ENCODE peak calls at places on chromosomes 1 and 21, in ten cellular contexts. W is SJSA1; R is uterus; K is ovary; P is OCI-LY7; I is mesenchymal stem cell; V is colonic mucosa; X is tibial nerve; B is CD8-positive, alpha-beta memory T cell; H is tibial artery. D is an unnamed sample. For H3K36me3, the result is how much of the 10 kb centered on the place peaks cover.

GRCh38 chr1:2025491-2025981 is 6.4 kb downstream of the GABRD start:
- DNase-seq in B (no peak), W (no peak), P (no peak), H (no peak), V (no peak), R (peak), I (no peak), K (peak), X (no peak), D (no peak)

GRCh38 chr1:211332839-211333238 is 6.2 kb downstream of the TRAF5 start:
- DNase-seq in I (peak), H (no peak), X (no peak), W (no peak), V (no peak), P (peak), K (no peak), R (no peak), B (no peak), D (no peak)

GRCh38 chr1:31822766-31823165 is 6.9 kb upstream of the SPOCD1 start:
- DNase-seq in B (no peak), R (no peak), H (no peak), I (no peak), P (no peak), K (no peak), X (no peak), V (no peak), W (no peak), D (no peak)

GRCh38 chr1:202343652-202344349 is 2.1 kb upstream of the UBE2T start:
- DNase-seq in X (no peak), P (peak), H (no peak), K (no peak), W (peak), B (no peak), I (peak), V (no peak), R (no peak), D (no peak)

GRCh38 chr1:50348449-50349241 is 74.6 kb downstream of the DMRTA2 start:
- DNase-seq in B (no peak), H (peak), W (peak), I (peak), K (peak), X (peak), V (peak), R (peak), P (peak), D (no peak)

GRCh38 chr1:41046347-41046775 is 24.8 kb upstream of the SLFNL1 start:
- DNase-seq in R (no peak), X (no peak), I (no peak), B (no peak), V (peak), P (no peak), W (no peak), K (no peak), H (no peak), D (no peak)

GRCh38 chr1:34982820-34983376 is 2.2 kb downstream of the TMEM35B start:
- DNase-seq in V (no peak), X (no peak), H (no peak), P (peak), W (no peak), K (no peak), B (no peak), R (no peak), I (peak), D (no peak)

GRCh38 chr1:57167997-57168396 is 202.2 kb upstream of the C8B start:
- DNase-seq in V (no peak), W (no peak), I (no peak), B (no peak), K (no peak), R (no peak), X (no peak), P (no peak), H (no peak), D (no peak)

GRCh38 chr1:53683986-53684740 is 54.8 kb downstream of the GLIS1 start:
- DNase-seq in K (no peak), R (no peak), W (no peak), P (no peak), B (no peak), I (no peak), V (no peak), X (no peak), H (no peak), D (no peak)

GRCh38 chr1:95017775-95018174 is 55.0 kb downstream of the ALG14 start:
- DNase-seq in W (no peak), B (no peak), X (no peak), V (no peak), R (no peak), K (no peak), P (no peak), H (no peak), I (no peak), D (no peak)

GRCh38 chr1:31977361-31978131 is 36.1 kb upstream of the KHDRBS1 start:
- DNase-seq in X (no peak), H (no peak), R (no peak), K (no peak), B (no peak), I (peak), W (peak), P (peak), V (no peak), D (no peak)

GRCh38 chr1:236605030-236605806 is 902 bp upstream of the HEATR1 start:
- DNase-seq in I (peak), K (no peak), V (no peak), B (no peak), P (no peak), X (no peak), R (no peak), H (no peak), W (no peak), D (no peak)

GRCh38 chr21:40166291-40166843 is 299.1 kb downstream of the PCP4 start:
- DNase-seq in V (no peak), W (no peak), X (no peak), K (no peak), H (no peak), R (no peak), I (no peak), P (no peak), B (no peak), D (no peak)

GRCh38 chr1:90143522-90144050 is 148.7 kb downstream of the ZNF326 start:
- DNase-seq in X (no peak), K (no peak), W (no peak), H (no peak), B (no peak), I (no peak), R (no peak), P (no peak), V (no peak), D (no peak)

GRCh38 chr1:159172599-159173291 is 1.3 kb downstream of the CADM3 start:
- DNase-seq in W (no peak), V (peak), H (peak), I (no peak), X (no peak), K (no peak), B (no peak), P (no peak), R (no peak), D (no peak)

GRCh38 chr1:242203290-242203689 is 204.4 kb upstream of the MAP1LC3C start:
- DNase-seq in K (no peak), V (no peak), P (no peak), H (no peak), B (no peak), X (no peak), R (no peak), I (no peak), W (no peak), D (no peak)

GRCh38 chr1:53127546-53127945 is 14.9 kb downstream of the SLC1A7 start:
- DNase-seq in H (no peak), B (peak), V (no peak), K (no peak), R (no peak), X (no peak), I (no peak), W (no peak), P (no peak), D (peak)

GRCh38 chr1:167262820-167263219 is 42.1 kb downstream of the POU2F1 start:
- DNase-seq in I (no peak), H (no peak), V (no peak), R (no peak), B (no peak), W (no peak), K (no peak), P (no peak), X (no peak), D (no peak)

GRCh38 chr1:245701631-245702030 is 546.8 kb downstream of the KIF26B start:
- DNase-seq in I (no peak), K (no peak), R (no peak), P (no peak), H (no peak), B (no peak), W (no peak), X (no peak), V (no peak), D (no peak)

GRCh38 chr1:92973203-92973907 is 12.1 kb upstream of the DIPK1A start:
- DNase-seq in X (no peak), P (peak), I (no peak), H (no peak), K (no peak), V (no peak), R (no peak), W (no peak), B (no peak), D (no peak)

GRCh38 chr1:57623039-57623790 is 199.4 kb upstream of the DAB1 start:
- DNase-seq in V (no peak), W (no peak), K (peak), P (no peak), I (peak), X (no peak), B (no peak), H (no peak), R (no peak), D (no peak)

GRCh38 chr21:22885079-22885478 is 1886.9 kb downstream of the NCAM2 start:
- DNase-seq in H (no peak), B (no peak), V (no peak), W (no peak), P (no peak), X (no peak), I (no peak), R (no peak), K (no peak), D (no peak)

GRCh38 chr1:188122646-188123045 is 1293.9 kb downstream of the PLA2G4A start:
- DNase-seq in I (no peak), W (no peak), R (no peak), K (no peak), V (no peak), H (no peak), X (no peak), B (no peak), P (no peak), D (no peak)

GRCh38 chr1:59718989-59719360 is 95.8 kb upstream of the HOOK1 start:
- DNase-seq in I (no peak), W (no peak), X (no peak), R (no peak), K (no peak), B (no peak), P (no peak), V (no peak), H (no peak), D (no peak)

GRCh38 chr1:32448773-32449456 is 16.0 kb upstream of the ZBTB8B start:
- DNase-seq in K (no peak), W (peak), P (peak), R (no peak), V (no peak), I (peak), X (no peak), H (no peak), B (no peak), D (no peak)

GRCh38 chr21:39489380-39489924 is 37.7 kb downstream of the SH3BGR start:
- DNase-seq in R (no peak), I (no peak), H (no peak), B (no peak), W (no peak), K (no peak), P (no peak), X (no peak), V (no peak), D (no peak)

GRCh38 chr1:19460535-19461351 is 24.6 kb downstream of the CAPZB start:
- DNase-seq in I (no peak), H (no peak), R (no peak), P (no peak), K (no peak), W (no peak), B (no peak), V (no peak), X (no peak), D (peak)

GRCh38 chr1:169295846-169296245 is 71.8 kb downstream of the NME7 start:
- DNase-seq in P (no peak), W (no peak), K (no peak), R (no peak), V (no peak), I (no peak), B (no peak), X (no peak), H (no peak), D (no peak)

GRCh38 chr1:201599548-201599947 is 60.6 kb downstream of the NAV1 start:
- DNase-seq in I (peak), P (no peak), W (peak), B (no peak), H (no peak), R (no peak), X (no peak), K (no peak), V (no peak), D (no peak)

GRCh38 chr1:221816899-221817298 is 75.0 kb upstream of the DUSP10 start:
- DNase-seq in W (peak), I (peak), H (no peak), R (no peak), B (no peak), K (no peak), V (no peak), X (no peak), P (no peak), D (no peak)

GRCh38 chr1:53949023-53949611 is 3.0 kb downstream of the LRRC42 start:
- DNase-seq in P (peak), R (no peak), V (peak), W (no peak), X (no peak), I (peak), B (no peak), K (peak), H (no peak), D (no peak)

GRCh38 chr1:41528106-41528505 is 43.6 kb upstream of the EDN2 start:
- DNase-seq in R (no peak), H (no peak), K (no peak), X (no peak), I (no peak), W (no peak), V (no peak), B (no peak), P (no peak), D (peak)

GRCh38 chr1:9213956-9214355 is 20.6 kb upstream of the H6PD start:
- DNase-seq in X (no peak), W (no peak), V (no peak), I (no peak), H (no peak), B (no peak), K (no peak), P (no peak), R (no peak), D (no peak)

GRCh38 chr1:111992396-111992985 is 3.0 kb upstream of the KCND3 start:
- DNase-seq in R (no peak), W (no peak), B (no peak), X (no peak), V (no peak), H (no peak), K (no peak), P (no peak), I (no peak), D (no peak)

GRCh38 chr1:13723810-13724209 is 23.8 kb downstream of the PRDM2 start:
- DNase-seq in K (no peak), R (no peak), H (peak), V (no peak), P (no peak), W (no peak), B (no peak), I (peak), X (no peak), D (no peak)

GRCh38 chr1:236016782-236017400 is 48.0 kb downstream of the NID1 start:
- DNase-seq in W (no peak), X (no peak), H (no peak), R (no peak), I (peak), P (no peak), B (no peak), V (no peak), K (no peak), D (no peak)

GRCh38 chr1:58812926-58813325 is 29.1 kb upstream of the JUN start:
- DNase-seq in B (peak), R (no peak), K (no peak), P (no peak), H (no peak), V (no peak), I (no peak), X (no peak), W (no peak), D (no peak)

DNA sequence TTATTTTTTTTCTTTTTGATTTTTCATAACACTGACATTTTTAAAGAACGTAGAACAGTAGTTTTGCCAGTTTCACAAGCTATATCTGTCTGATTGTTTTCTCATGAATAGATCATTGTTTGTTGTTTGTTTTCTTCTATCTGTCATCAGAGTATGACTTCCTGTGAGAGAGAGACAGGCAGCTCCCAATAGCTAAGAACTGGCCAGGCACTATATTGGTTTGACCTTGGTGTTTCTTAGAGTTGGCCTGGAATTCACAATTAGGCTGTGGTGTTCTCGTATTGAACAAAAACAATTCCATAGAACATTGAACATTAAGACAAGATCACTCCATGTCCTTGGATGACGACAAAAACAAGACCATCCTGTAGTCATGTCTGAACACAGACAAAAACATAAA is 43.4 kb downstream of the RPS6KC1 start:
- DNase-seq in I (no peak), B (no peak), R (no peak), W (no peak), K (no peak), P (no peak), X (no peak), V (no peak), H (no peak), D (no peak)
- H3K27ac ChIP-seq in I (no peak), B (no peak), R (no peak), W (no peak), K (no peak), P (no peak), X (no peak), V (no peak), H (no peak), D (no peak)

GRCh38 chr1:6597777-6598131 is 4.9 kb downstream of the KLHL21 start:
- DNase-seq in K (no peak), V (no peak), P (no peak), B (no peak), R (no peak), X (no peak), W (no peak), H (no peak), I (no peak), D (no peak)
- H3K36me3 ChIP-seq in K (under half), V (under half), P (under half), B (half or more), R (under half), X (half or more), W (half or more), H (half or more), I (half or more), D (under half)

GRCh38 chr1:10495475-10495817 is 20.7 kb downstream of the PEX14 start:
- DNase-seq in W (no peak), K (no peak), V (no peak), I (no peak), B (no peak), X (no peak), R (no peak), P (no peak), H (no peak), D (no peak)
- H3K4me3 ChIP-seq in W (no peak), K (no peak), V (no peak), I (no peak), B (peak), X (peak), R (peak), P (peak), H (peak), D (no peak)

GRCh38 chr1:172122381-172122780 is 281.1 kb downstream of the DNM3 start:
- DNase-seq in I (no peak), X (no peak), W (no peak), B (no peak), V (no peak), K (no peak), H (no peak), P (no peak), R (no peak), D (no peak)
- H3K27ac ChIP-seq in I (no peak), X (no peak), W (no peak), B (no peak), V (no peak), K (no peak), H (no peak), P (no peak), R (no peak), D (no peak)

GRCh38 chr1:39573097-39573465 is 3.5 kb downstream of the PABPC4 start:
- DNase-seq in I (no peak), H (no peak), X (no peak), K (no peak), V (no peak), P (no peak), R (no peak), B (no peak), W (no peak), D (no peak)

GRCh38 chr1:39573736-39574624 is 2.6 kb downstream of the PABPC4 start:
- DNase-seq in K (no peak), P (peak), B (no peak), X (no peak), R (no peak), V (no peak), W (peak), H (no peak), I (peak), D (no peak)

GRCh38 chr1:39571178-39571483 is 5.5 kb downstream of the PABPC4 start:
- DNase-seq in P (no peak), K (no peak), W (no peak), H (no peak), V (no peak), I (no peak), R (no peak), X (no peak), B (no peak), D (no peak)

GRCh38 chr1:39570477-39571177 is 6.0 kb downstream of the PABPC4 start:
- DNase-seq in B (no peak), K (no peak), X (no peak), R (no peak), H (no peak), V (no peak), P (no peak), W (peak), I (no peak), D (no peak)

DNA sequence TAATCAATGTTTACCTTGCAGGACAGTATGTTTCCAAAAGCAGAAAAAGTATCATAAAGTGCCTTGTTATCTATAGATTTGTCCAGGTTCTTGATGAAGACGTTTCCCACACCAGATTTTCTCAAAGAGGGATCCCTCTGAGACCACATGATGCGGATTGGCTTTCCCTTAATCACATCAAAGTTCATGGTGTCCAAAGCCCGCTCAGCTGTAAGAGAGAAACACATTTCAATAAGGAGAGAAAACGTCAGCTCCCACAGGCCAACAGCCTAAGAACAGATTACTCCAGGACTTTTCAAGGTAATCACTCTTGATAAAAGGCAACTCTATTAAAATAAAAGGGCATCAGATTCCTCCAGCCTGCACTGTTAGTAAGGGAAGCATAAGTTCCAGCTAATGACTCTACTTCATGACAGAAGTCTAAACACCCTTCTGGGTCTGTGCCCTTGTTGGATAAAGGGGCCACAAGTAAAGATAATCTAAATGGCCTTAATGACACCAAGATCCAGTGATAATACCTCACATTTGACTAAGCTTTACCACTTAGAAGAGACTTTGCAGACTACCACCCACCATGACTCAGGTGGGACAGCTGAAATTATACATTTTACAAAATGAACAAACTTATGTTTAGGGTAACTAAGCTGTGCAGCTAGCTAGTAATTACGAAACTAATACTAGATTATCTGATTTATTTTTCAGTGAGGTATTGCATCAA is 4.1 kb downstream of the PABPC4 start:
- DNase-seq in K (no peak), B (no peak), R (no peak), I (no peak), H (no peak), W (no peak), V (no peak), P (no peak), X (no peak), D (no peak)
- H3K36me3 ChIP-seq in K (under half), B (under half), R (under half), I (half or more), H (half or more), W (half or more), V (under half), P (half or more), X (half or more), D (under half)

DNA sequence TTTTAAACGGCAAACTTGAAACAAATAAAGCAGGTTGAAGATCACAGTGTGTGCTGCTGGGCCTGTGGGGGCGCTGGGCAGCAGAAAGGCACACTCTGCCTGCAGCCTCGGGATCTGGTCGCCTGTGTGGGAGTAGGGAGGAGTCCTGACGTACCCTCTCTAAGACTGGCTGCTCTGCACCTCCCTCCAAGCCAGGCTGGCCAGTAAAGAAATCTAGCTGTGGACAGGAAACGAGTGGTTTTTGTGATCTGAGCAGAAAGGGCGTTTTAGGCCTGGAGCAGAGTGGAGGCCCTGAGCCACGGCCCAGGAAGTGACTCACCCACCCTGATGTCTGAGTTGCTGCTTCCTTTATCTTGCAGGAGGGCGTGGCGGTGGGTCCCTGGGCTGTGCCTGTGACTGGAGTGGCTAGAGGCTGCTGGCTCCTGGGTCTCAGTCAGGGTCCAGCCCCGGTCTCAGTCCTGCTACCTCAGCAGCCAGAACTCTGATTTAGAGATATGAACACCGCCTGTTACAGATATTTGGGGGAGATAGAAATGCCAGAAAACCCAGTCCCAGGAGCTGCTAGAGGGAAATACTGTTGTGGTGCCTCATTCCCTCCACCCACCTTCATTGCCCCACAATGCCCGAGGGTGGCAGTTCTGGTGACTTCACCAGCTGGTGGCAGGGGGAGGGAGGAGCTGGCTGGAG is 11.3 kb upstream of the S100A11 start:
- DNase-seq in H (peak), P (peak), B (peak), I (peak), X (peak), R (peak), V (peak), K (peak), W (peak), D (peak)
- H3K4me3 ChIP-seq in H (peak), P (peak), B (peak), I (no peak), X (peak), R (peak), V (peak), K (peak), W (peak), D (no peak)

D was measured in aorta.